ENCODE peak calls at places on chromosomes 12 and 14, in four cellular contexts. One of them, this sample, is unnamed. For H3K9me3, the result is how much of the 10 kb centered on the place peaks cover.

GRCh38 chr14:64732536-64733120 is 28.4 kb downstream of the PLEKHG3 start:
- DNase-seq in spleen: peak
- DNase-seq in adipocyte: no peak
- DNase-seq in thyroid gland: no peak
- DNase-seq in this sample: no peak

GRCh38 chr12:46661161-46661845 is 164.5 kb downstream of the SLC38A4 start:
- DNase-seq in spleen: no peak
- DNase-seq in adipocyte: peak
- DNase-seq in thyroid gland: peak
- DNase-seq in this sample: peak

GRCh38 chr14:21039059-21039422 is 3.1 kb upstream of the RNASE7 start:
- DNase-seq in spleen: peak
- DNase-seq in adipocyte: no peak
- DNase-seq in thyroid gland: peak
- DNase-seq in this sample: peak

GRCh38 chr14:58805605-58806358 is 168.0 kb downstream of the DACT1 start:
- DNase-seq in spleen: no peak
- DNase-seq in adipocyte: peak
- DNase-seq in thyroid gland: no peak
- DNase-seq in this sample: no peak

GRCh38 chr14:79018846-79019245 is 848.7 kb downstream of the NRXN3 start:
- DNase-seq in spleen: no peak
- DNase-seq in adipocyte: no peak
- DNase-seq in thyroid gland: no peak
- DNase-seq in this sample: no peak

GRCh38 chr14:91047174-91047753 is 13.2 kb downstream of the RPS6KA5 start:
- DNase-seq in spleen: no peak
- DNase-seq in adipocyte: no peak
- DNase-seq in thyroid gland: no peak
- DNase-seq in this sample: no peak

GRCh38 chr14:100691395-100692025 is 35.2 kb upstream of the DLK1 start:
- DNase-seq in spleen: no peak
- DNase-seq in adipocyte: no peak
- DNase-seq in thyroid gland: peak
- DNase-seq in this sample: peak

GRCh38 chr12:118061876-118062791 is 1.2 kb upstream of the WSB2 start:
- DNase-seq in spleen: peak
- DNase-seq in adipocyte: peak
- DNase-seq in thyroid gland: peak
- DNase-seq in this sample: peak

GRCh38 chr14:29925106-29925722 is 2.4 kb downstream of the PRKD1 start:
- DNase-seq in spleen: no peak
- DNase-seq in adipocyte: peak
- DNase-seq in thyroid gland: no peak
- DNase-seq in this sample: no peak

DNA sequence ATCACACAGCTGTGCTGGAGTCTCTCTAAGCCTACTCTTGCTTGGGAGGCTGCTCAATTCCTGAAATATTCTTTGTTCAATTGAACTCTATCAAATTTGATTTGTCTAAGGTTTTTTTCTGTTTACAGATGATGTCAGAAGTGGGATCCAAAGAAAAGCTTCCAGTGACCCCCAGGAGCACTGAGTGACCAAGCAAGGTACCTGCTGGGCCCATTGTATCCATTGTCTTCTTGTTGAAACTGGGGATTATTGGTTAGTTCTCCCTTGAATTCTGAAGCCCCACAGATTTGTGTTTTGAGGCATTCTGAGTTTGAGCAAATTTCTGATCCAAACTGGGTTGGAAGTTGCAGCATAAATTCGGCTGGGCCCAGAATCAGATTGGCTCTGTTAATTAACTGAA is 64.6 kb downstream of the MYF5 start:
- DNase-seq in spleen: no peak
- DNase-seq in adipocyte: no peak
- DNase-seq in thyroid gland: no peak
- DNase-seq in this sample: no peak
- H3K9me3 ChIP-seq in spleen: under half
- H3K9me3 ChIP-seq in adipocyte: under half
- H3K9me3 ChIP-seq in thyroid gland: under half
- H3K9me3 ChIP-seq in this sample: under half

GRCh38 chr14:24975393-24975792 is 74.6 kb downstream of the STXBP6 start:
- DNase-seq in spleen: no peak
- DNase-seq in adipocyte: no peak
- DNase-seq in thyroid gland: no peak
- DNase-seq in this sample: no peak
- H3K9me3 ChIP-seq in spleen: under half
- H3K9me3 ChIP-seq in adipocyte: under half
- H3K9me3 ChIP-seq in thyroid gland: under half
- H3K9me3 ChIP-seq in this sample: under half

GRCh38 chr14:106686533-106686932 is 1160.2 kb downstream of the TMEM121 start:
- DNase-seq in spleen: no peak
- DNase-seq in adipocyte: no peak
- DNase-seq in thyroid gland: no peak
- DNase-seq in this sample: no peak

GRCh38 chr14:106679776-106680175 is 1153.4 kb downstream of the TMEM121 start:
- DNase-seq in spleen: no peak
- DNase-seq in adipocyte: no peak
- DNase-seq in thyroid gland: no peak
- DNase-seq in this sample: no peak

DNA sequence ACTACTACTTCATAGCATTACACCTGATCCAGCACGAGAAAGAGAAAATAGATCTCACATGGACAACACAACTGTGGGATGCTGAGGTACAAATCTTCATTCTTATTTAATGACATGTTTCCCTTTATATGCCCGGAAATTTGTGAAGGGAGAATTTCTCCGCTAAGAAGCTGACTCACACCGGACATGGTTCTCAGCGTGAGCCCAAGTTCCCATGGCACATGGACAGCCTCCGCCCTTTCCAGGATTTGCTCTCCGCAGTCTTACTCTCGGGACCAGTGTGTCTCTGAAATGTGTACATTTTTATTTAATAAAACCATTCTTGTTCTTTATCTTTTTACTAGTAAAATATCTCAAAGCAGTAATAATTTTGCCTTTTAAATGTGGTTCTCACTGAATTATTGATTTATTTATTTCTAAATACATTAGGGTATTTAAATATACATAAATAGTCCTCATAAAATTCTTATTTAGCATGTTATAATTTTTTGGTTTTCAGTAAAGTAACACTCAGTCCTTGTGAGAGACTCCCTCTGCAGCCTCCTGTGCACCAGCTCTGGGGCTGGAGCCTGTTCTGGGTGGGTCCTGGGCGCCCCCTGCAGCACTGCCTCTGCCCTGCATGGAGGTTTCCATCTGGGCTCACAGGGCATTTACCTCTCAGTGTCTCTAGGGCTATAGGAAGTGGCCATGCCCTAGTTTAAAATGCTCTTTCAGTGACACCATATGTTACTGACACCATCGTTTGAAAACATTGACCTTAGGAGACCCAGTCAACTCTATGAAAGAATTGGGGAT is 1155.0 kb downstream of the TMEM121 start:
- DNase-seq in spleen: no peak
- DNase-seq in adipocyte: no peak
- DNase-seq in thyroid gland: no peak
- DNase-seq in this sample: peak
- H3K9me3 ChIP-seq in spleen: under half
- H3K9me3 ChIP-seq in adipocyte: under half
- H3K9me3 ChIP-seq in thyroid gland: under half
- H3K9me3 ChIP-seq in this sample: under half

GRCh38 chr12:133080619-133081407 is at the start of gene ZNF140:
- DNase-seq in spleen: peak
- DNase-seq in adipocyte: peak
- DNase-seq in thyroid gland: peak
- DNase-seq in this sample: peak
- H3K9me3 ChIP-seq in spleen: under half
- H3K9me3 ChIP-seq in adipocyte: half or more
- H3K9me3 ChIP-seq in thyroid gland: under half
- H3K9me3 ChIP-seq in this sample: under half

GRCh38 chr14:97697772-97698171 is 900.6 kb downstream of the VRK1 start:
- DNase-seq in spleen: no peak
- DNase-seq in adipocyte: no peak
- DNase-seq in thyroid gland: no peak
- DNase-seq in this sample: no peak
- H3K9me3 ChIP-seq in spleen: under half
- H3K9me3 ChIP-seq in adipocyte: under half
- H3K9me3 ChIP-seq in thyroid gland: under half
- H3K9me3 ChIP-seq in this sample: under half

GRCh38 chr12:127262658-127263057 is 1004.3 kb upstream of the TMEM132C start:
- DNase-seq in spleen: no peak
- DNase-seq in adipocyte: peak
- DNase-seq in thyroid gland: no peak
- DNase-seq in this sample: no peak

GRCh38 chr12:127257366-127257935 is 1009.5 kb upstream of the TMEM132C start:
- DNase-seq in spleen: no peak
- DNase-seq in adipocyte: peak
- DNase-seq in thyroid gland: no peak
- DNase-seq in this sample: peak

GRCh38 chr12:127263621-127264020 is 1003.3 kb upstream of the TMEM132C start:
- DNase-seq in spleen: no peak
- DNase-seq in adipocyte: no peak
- DNase-seq in thyroid gland: no peak
- DNase-seq in this sample: no peak

GRCh38 chr12:127260531-127260930 is 1006.4 kb upstream of the TMEM132C start:
- DNase-seq in spleen: no peak
- DNase-seq in adipocyte: peak
- DNase-seq in thyroid gland: no peak
- DNase-seq in this sample: no peak

GRCh38 chr12:127260959-127261358 is 1006.0 kb upstream of the TMEM132C start:
- DNase-seq in spleen: no peak
- DNase-seq in adipocyte: no peak
- DNase-seq in thyroid gland: no peak
- DNase-seq in this sample: no peak
- H3K9me3 ChIP-seq in spleen: under half
- H3K9me3 ChIP-seq in adipocyte: under half
- H3K9me3 ChIP-seq in thyroid gland: under half
- H3K9me3 ChIP-seq in this sample: under half

This sample was measured in MG63.